ENCODE peak calls at places on chromosome 6, in seven cellular contexts. One of them, this sample, is unnamed.

GRCh38 chr6:166656269-166657206 is 29.5 kb upstream of the RPS6KA2 start:
- DNase-seq in HepG2: peak
- DNase-seq in GM12878: no peak
- DNase-seq in K562: no peak
- DNase-seq in H1: peak
- DNase-seq in HCT116: no peak
- DNase-seq in SK-N-SH: no peak
- DNase-seq in this sample: no peak

GRCh38 chr6:130434174-130434873 is 68.5 kb downstream of the TMEM200A start:
- DNase-seq in H1: no peak
- DNase-seq in K562: no peak
- DNase-seq in HepG2: no peak
- DNase-seq in SK-N-SH: no peak
- DNase-seq in GM12878: no peak
- DNase-seq in HCT116: peak
- DNase-seq in this sample: no peak

GRCh38 chr6:110355727-110356126 is 2.4 kb downstream of the METTL24 start:
- DNase-seq in H1: no peak
- DNase-seq in HepG2: no peak
- DNase-seq in GM12878: no peak
- DNase-seq in K562: no peak
- DNase-seq in HCT116: no peak
- DNase-seq in SK-N-SH: no peak
- DNase-seq in this sample: no peak

GRCh38 chr6:41453232-41453631 is 92.9 kb upstream of the FOXP4 start:
- DNase-seq in SK-N-SH: no peak
- DNase-seq in K562: no peak
- DNase-seq in H1: no peak
- DNase-seq in HepG2: no peak
- DNase-seq in GM12878: no peak
- DNase-seq in HCT116: no peak
- DNase-seq in this sample: no peak

GRCh38 chr6:166056637-166057036 is 111.0 kb downstream of the TBXT start:
- DNase-seq in SK-N-SH: no peak
- DNase-seq in HCT116: no peak
- DNase-seq in K562: no peak
- DNase-seq in HepG2: no peak
- DNase-seq in H1: no peak
- DNase-seq in GM12878: no peak
- DNase-seq in this sample: no peak

GRCh38 chr6:47044418-47044817 is 2.3 kb upstream of the ADGRF1 start:
- DNase-seq in H1: no peak
- DNase-seq in GM12878: no peak
- DNase-seq in HCT116: peak
- DNase-seq in K562: no peak
- DNase-seq in SK-N-SH: no peak
- DNase-seq in HepG2: no peak
- DNase-seq in this sample: no peak

GRCh38 chr6:35343092-35343834 is 905 bp downstream of the PPARD start:
- DNase-seq in H1: no peak
- DNase-seq in GM12878: no peak
- DNase-seq in SK-N-SH: peak
- DNase-seq in K562: peak
- DNase-seq in HCT116: no peak
- DNase-seq in HepG2: no peak
- DNase-seq in this sample: no peak

GRCh38 chr6:40195751-40196518 is 261.7 kb upstream of the MOCS1 start:
- DNase-seq in HCT116: no peak
- DNase-seq in HepG2: no peak
- DNase-seq in GM12878: no peak
- DNase-seq in SK-N-SH: no peak
- DNase-seq in K562: no peak
- DNase-seq in H1: no peak
- DNase-seq in this sample: no peak

GRCh38 chr6:137926207-137926731 is 59.2 kb downstream of the TNFAIP3 start:
- DNase-seq in HepG2: no peak
- DNase-seq in GM12878: no peak
- DNase-seq in HCT116: peak
- DNase-seq in H1: no peak
- DNase-seq in K562: peak
- DNase-seq in SK-N-SH: no peak
- DNase-seq in this sample: no peak

GRCh38 chr6:53466257-53466656 is 78.6 kb downstream of the GCLC start:
- DNase-seq in K562: no peak
- DNase-seq in SK-N-SH: no peak
- DNase-seq in HepG2: no peak
- DNase-seq in GM12878: no peak
- DNase-seq in HCT116: no peak
- DNase-seq in H1: no peak
- DNase-seq in this sample: no peak

GRCh38 chr6:16472349-16473069 is 234.1 kb downstream of the GMPR start:
- DNase-seq in HepG2: peak
- DNase-seq in K562: no peak
- DNase-seq in HCT116: no peak
- DNase-seq in SK-N-SH: no peak
- DNase-seq in GM12878: no peak
- DNase-seq in H1: no peak
- DNase-seq in this sample: no peak

GRCh38 chr6:39298061-39298460 is 16.2 kb downstream of the KCNK17 start:
- DNase-seq in HepG2: peak
- DNase-seq in SK-N-SH: no peak
- DNase-seq in HCT116: no peak
- DNase-seq in K562: no peak
- DNase-seq in H1: no peak
- DNase-seq in GM12878: no peak
- DNase-seq in this sample: no peak

GRCh38 chr6:17341891-17342290 is 51.5 kb upstream of the CAP2 start:
- DNase-seq in SK-N-SH: no peak
- DNase-seq in HepG2: no peak
- DNase-seq in K562: no peak
- DNase-seq in H1: no peak
- DNase-seq in HCT116: no peak
- DNase-seq in GM12878: no peak
- DNase-seq in this sample: no peak

GRCh38 chr6:39610229-39610628 is 115.0 kb downstream of the KIF6 start:
- DNase-seq in SK-N-SH: no peak
- DNase-seq in HepG2: peak
- DNase-seq in GM12878: no peak
- DNase-seq in H1: no peak
- DNase-seq in HCT116: no peak
- DNase-seq in K562: no peak
- DNase-seq in this sample: no peak

GRCh38 chr6:135087403-135087802 is 32.8 kb upstream of the HBS1L start:
- DNase-seq in GM12878: no peak
- DNase-seq in K562: peak
- DNase-seq in HCT116: no peak
- DNase-seq in H1: no peak
- DNase-seq in SK-N-SH: no peak
- DNase-seq in HepG2: peak
- DNase-seq in this sample: no peak

GRCh38 chr6:165799736-165800135 is 136.7 kb upstream of the PDE10A start:
- DNase-seq in GM12878: no peak
- DNase-seq in HepG2: no peak
- DNase-seq in HCT116: no peak
- DNase-seq in H1: no peak
- DNase-seq in SK-N-SH: no peak
- DNase-seq in K562: no peak
- DNase-seq in this sample: no peak

GRCh38 chr6:148530976-148531375 is 188.3 kb downstream of the SASH1 start:
- DNase-seq in SK-N-SH: no peak
- DNase-seq in HepG2: no peak
- DNase-seq in K562: no peak
- DNase-seq in GM12878: no peak
- DNase-seq in H1: no peak
- DNase-seq in HCT116: no peak
- DNase-seq in this sample: no peak

GRCh38 chr6:109015185-109015584 is 79.5 kb downstream of the SESN1 start:
- DNase-seq in HCT116: no peak
- DNase-seq in SK-N-SH: no peak
- DNase-seq in K562: no peak
- DNase-seq in GM12878: no peak
- DNase-seq in H1: no peak
- DNase-seq in HepG2: no peak
- DNase-seq in this sample: no peak

GRCh38 chr6:158837684-158838625 is 18.8 kb upstream of the EZR start:
- DNase-seq in GM12878: no peak
- DNase-seq in K562: no peak
- DNase-seq in HepG2: no peak
- DNase-seq in SK-N-SH: peak
- DNase-seq in H1: no peak
- DNase-seq in HCT116: no peak
- DNase-seq in this sample: peak

GRCh38 chr6:105985816-105986632 is 100.1 kb upstream of the PRDM1 start:
- DNase-seq in HepG2: no peak
- DNase-seq in K562: no peak
- DNase-seq in SK-N-SH: peak
- DNase-seq in GM12878: no peak
- DNase-seq in HCT116: no peak
- DNase-seq in H1: peak
- DNase-seq in this sample: no peak

GRCh38 chr6:2817778-2818443 is 23.8 kb downstream of the SERPINB1 start:
- DNase-seq in HCT116: no peak
- DNase-seq in HepG2: no peak
- DNase-seq in H1: no peak
- DNase-seq in K562: no peak
- DNase-seq in GM12878: no peak
- DNase-seq in SK-N-SH: no peak
- DNase-seq in this sample: no peak

GRCh38 chr6:167760979-167761793 is 65.5 kb upstream of the AFDN start:
- DNase-seq in HepG2: peak
- DNase-seq in SK-N-SH: no peak
- DNase-seq in HCT116: no peak
- DNase-seq in H1: no peak
- DNase-seq in GM12878: no peak
- DNase-seq in K562: no peak
- DNase-seq in this sample: no peak

GRCh38 chr6:134997133-134997841 is 47.4 kb upstream of the ALDH8A1 start:
- DNase-seq in K562: no peak
- DNase-seq in GM12878: no peak
- DNase-seq in HepG2: no peak
- DNase-seq in H1: no peak
- DNase-seq in SK-N-SH: no peak
- DNase-seq in HCT116: no peak
- DNase-seq in this sample: no peak

GRCh38 chr6:83962592-83962991 is 71.0 kb upstream of the MRAP2 start:
- DNase-seq in HepG2: no peak
- DNase-seq in GM12878: peak
- DNase-seq in SK-N-SH: no peak
- DNase-seq in HCT116: no peak
- DNase-seq in H1: no peak
- DNase-seq in K562: no peak
- DNase-seq in this sample: no peak

GRCh38 chr6:106089981-106090380 is 3.8 kb downstream of the PRDM1 start:
- DNase-seq in HCT116: no peak
- DNase-seq in K562: no peak
- DNase-seq in H1: no peak
- DNase-seq in SK-N-SH: no peak
- DNase-seq in HepG2: no peak
- DNase-seq in GM12878: no peak
- DNase-seq in this sample: no peak

GRCh38 chr6:112477125-112477524 is 130.0 kb downstream of the RFPL4B start:
- DNase-seq in HCT116: no peak
- DNase-seq in SK-N-SH: no peak
- DNase-seq in K562: no peak
- DNase-seq in GM12878: no peak
- DNase-seq in H1: no peak
- DNase-seq in HepG2: no peak
- DNase-seq in this sample: no peak

GRCh38 chr6:112478036-112478435 is 130.9 kb downstream of the RFPL4B start:
- DNase-seq in GM12878: no peak
- DNase-seq in SK-N-SH: no peak
- DNase-seq in H1: no peak
- DNase-seq in K562: no peak
- DNase-seq in HCT116: no peak
- DNase-seq in HepG2: no peak
- DNase-seq in this sample: no peak

GRCh38 chr6:112470396-112470795 is 123.3 kb downstream of the RFPL4B start:
- DNase-seq in K562: no peak
- DNase-seq in GM12878: no peak
- DNase-seq in HepG2: no peak
- DNase-seq in HCT116: no peak
- DNase-seq in SK-N-SH: no peak
- DNase-seq in H1: no peak
- DNase-seq in this sample: no peak

GRCh38 chr6:112470950-112471349 is 123.8 kb downstream of the RFPL4B start:
- DNase-seq in HepG2: no peak
- DNase-seq in HCT116: no peak
- DNase-seq in H1: no peak
- DNase-seq in K562: no peak
- DNase-seq in GM12878: no peak
- DNase-seq in SK-N-SH: no peak
- DNase-seq in this sample: peak

GRCh38 chr6:112475083-112475482 is 128.0 kb downstream of the RFPL4B start:
- DNase-seq in GM12878: no peak
- DNase-seq in HCT116: no peak
- DNase-seq in K562: no peak
- DNase-seq in HepG2: no peak
- DNase-seq in H1: no peak
- DNase-seq in SK-N-SH: no peak
- DNase-seq in this sample: no peak
- TF ChIP-seq JUND in GM12878: no peak
- TF ChIP-seq JUND in HCT116: no peak
- TF ChIP-seq JUND in K562: no peak
- TF ChIP-seq JUND in HepG2: no peak
- TF ChIP-seq JUND in H1: no peak
- TF ChIP-seq JUND in SK-N-SH: no peak
- TF ChIP-seq JUND in this sample: no peak

DNA sequence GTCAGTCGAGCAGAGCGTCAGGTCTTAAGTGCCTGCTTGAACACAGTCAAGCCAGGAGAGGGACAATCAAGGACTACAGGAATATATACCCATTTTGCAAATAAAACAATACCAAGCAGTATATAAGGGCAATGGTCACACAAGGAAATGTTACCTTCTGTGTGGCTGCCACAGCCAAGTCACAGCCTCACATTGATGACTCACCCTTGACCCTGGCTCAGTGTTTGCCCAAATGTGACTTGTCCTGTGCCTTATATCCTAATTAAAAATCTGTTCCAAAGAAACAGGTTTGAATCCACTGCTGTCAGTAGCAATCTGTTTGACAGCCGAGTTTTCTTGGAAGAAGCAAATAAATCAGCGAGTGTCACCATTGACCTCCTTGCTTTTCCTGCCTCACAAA is 34.3 kb downstream of the C6orf89 start:
- DNase-seq in HepG2: no peak
- DNase-seq in SK-N-SH: no peak
- DNase-seq in H1: no peak
- DNase-seq in K562: no peak
- DNase-seq in HCT116: no peak
- DNase-seq in GM12878: no peak
- DNase-seq in this sample: no peak
- TF ChIP-seq JUND in HepG2: no peak
- TF ChIP-seq JUND in SK-N-SH: no peak
- TF ChIP-seq JUND in H1: no peak
- TF ChIP-seq JUND in K562: no peak
- TF ChIP-seq JUND in HCT116: no peak
- TF ChIP-seq JUND in GM12878: no peak
- TF ChIP-seq JUND in this sample: no peak

GRCh38 chr6:101626264-101626663 is 232.8 kb downstream of the GRIK2 start:
- DNase-seq in K562: no peak
- DNase-seq in HCT116: no peak
- DNase-seq in SK-N-SH: no peak
- DNase-seq in HepG2: no peak
- DNase-seq in H1: no peak
- DNase-seq in GM12878: no peak
- DNase-seq in this sample: no peak
- TF ChIP-seq JUND in K562: no peak
- TF ChIP-seq JUND in HCT116: no peak
- TF ChIP-seq JUND in SK-N-SH: no peak
- TF ChIP-seq JUND in HepG2: no peak
- TF ChIP-seq JUND in H1: no peak
- TF ChIP-seq JUND in GM12878: no peak
- TF ChIP-seq JUND in this sample: no peak

GRCh38 chr6:82246802-82247633 is 526 bp downstream of the IBTK start:
- DNase-seq in K562: peak
- DNase-seq in HepG2: peak
- DNase-seq in HCT116: peak
- DNase-seq in SK-N-SH: peak
- DNase-seq in H1: no peak
- DNase-seq in GM12878: no peak
- DNase-seq in this sample: peak
- TF ChIP-seq JUND in K562: no peak
- TF ChIP-seq JUND in HepG2: no peak
- TF ChIP-seq JUND in HCT116: no peak
- TF ChIP-seq JUND in SK-N-SH: no peak
- TF ChIP-seq JUND in H1: no peak
- TF ChIP-seq JUND in GM12878: peak
- TF ChIP-seq JUND in this sample: no peak